ENCODE peak calls at places on chromosomes 3 and 15, in six cellular contexts. Q, S, C, V, E and M are unnamed samples.

GRCh38 chr15:57159767-57160166 is 216.5 kb upstream of the CGNL1 start:
- DNase-seq in V (no peak), Q (no peak), S (no peak), C (no peak), E (no peak), M (no peak)

GRCh38 chr15:74983725-74984231 is 11.6 kb upstream of the SCAMP5 start:
- DNase-seq in S (no peak), E (peak; percentile 43), Q (peak; percentile 18), C (no peak), V (no peak), M (no peak)

GRCh38 chr15:70014311-70014707 is 83.4 kb downstream of the TLE3 start:
- DNase-seq in V (no peak), E (no peak), C (no peak), Q (no peak), S (no peak), M (no peak)

GRCh38 chr15:58517252-58517681 is 85.5 kb downstream of the LIPC start:
- DNase-seq in V (no peak), C (no peak), Q (no peak), E (no peak), S (no peak), M (no peak)

GRCh38 chr3:128383316-128384235 is 83.1 kb downstream of the DNAJB8 start:
- DNase-seq in S (peak; percentile 76), C (peak; percentile 64), V (peak; percentile 93), E (no peak), Q (peak; percentile 66), M (no peak)

GRCh38 chr3:192188218-192188835 is 539.0 kb downstream of the FGF12 start:
- DNase-seq in C (peak; percentile 22), Q (no peak), V (peak; percentile 49), S (peak; percentile 37), E (peak; percentile 43), M (no peak)

GRCh38 chr3:132198601-132199000 is 118.6 kb upstream of the ACP3 start:
- DNase-seq in Q (no peak), E (no peak), C (no peak), S (no peak), V (no peak), M (no peak)

GRCh38 chr3:151178208-151178845 is 24.7 kb downstream of the GPR171 start:
- DNase-seq in S (no peak), C (no peak), E (no peak), V (no peak), Q (no peak), M (no peak)

GRCh38 chr3:23991236-23992050 is 46.4 kb downstream of the NR1D2 start:
- DNase-seq in E (no peak), V (no peak), C (no peak), S (no peak), Q (peak; percentile 39), M (no peak)

GRCh38 chr15:60344987-60345386 is 52.8 kb downstream of the ANXA2 start:
- DNase-seq in C (no peak), Q (no peak), S (no peak), V (no peak), E (no peak), M (no peak)

GRCh38 chr3:18111702-18112311 is 313.3 kb downstream of the SATB1 start:
- DNase-seq in C (no peak), S (peak; percentile 56), V (peak; percentile 18), Q (peak; percentile 9), E (no peak), M (peak; percentile 23)

GRCh38 chr3:86938706-86939105 is 52.2 kb downstream of the VGLL3 start:
- DNase-seq in E (no peak), C (no peak), Q (no peak), S (peak; percentile 84), V (no peak), M (no peak)

GRCh38 chr3:15924914-15925313 is 127.1 kb upstream of the ANKRD28 start:
- DNase-seq in Q (peak; percentile 55), S (no peak), V (no peak), E (no peak), C (no peak), M (no peak)

GRCh38 chr15:89165677-89166076 is 55.7 kb downstream of the RLBP1 start:
- DNase-seq in C (no peak), V (no peak), E (no peak), S (peak; percentile 15), Q (no peak), M (no peak)

GRCh38 chr3:141336672-141337522 is 31.4 kb upstream of the ZBTB38 start:
- DNase-seq in V (peak; percentile 17), Q (peak; percentile 13), C (no peak), E (no peak), S (peak; percentile 85), M (peak; percentile 17)